ENCODE peak calls at places on chromosomes 6 and 20, in seven cellular contexts. T, Y, H, X, W, Q and C are unnamed samples.

GRCh38 chr6:6217838-6218237 is 102.6 kb downstream of the F13A1 start:
- DNase-seq in T (no peak), Y (no peak), H (no peak), X (no peak), W (no peak), Q (no peak), C (no peak)

GRCh38 chr20:57985278-57985677 is 243.2 kb downstream of the ANKRD60 start:
- DNase-seq in T (no peak), Y (no peak), H (no peak), X (no peak), W (no peak), Q (no peak), C (peak)

GRCh38 chr6:89251170-89251569 is 34.0 kb upstream of the GABRR1 start:
- DNase-seq in T (no peak), Y (no peak), H (no peak), X (no peak), W (no peak), Q (peak), C (no peak)

GRCh38 chr6:169110934-169111602 is 142.6 kb downstream of the THBS2 start:
- DNase-seq in T (no peak), Y (no peak), H (no peak), X (no peak), W (no peak), Q (no peak), C (no peak)

GRCh38 chr6:7727150-7727950 is 1.5 kb downstream of the BMP6 start:
- DNase-seq in T (peak), Y (peak), H (peak), X (no peak), W (no peak), Q (peak), C (peak)

GRCh38 chr6:139448094-139448649 is 73.7 kb upstream of the CITED2 start:
- DNase-seq in T (peak), Y (no peak), H (no peak), X (no peak), W (no peak), Q (peak), C (no peak)

GRCh38 chr6:52261229-52261628 is 16.9 kb upstream of the IL17F start:
- DNase-seq in T (no peak), Y (no peak), H (peak), X (no peak), W (no peak), Q (peak), C (no peak)

GRCh38 chr20:2335096-2335495 is 39.3 kb downstream of the TGM3 start:
- DNase-seq in T (no peak), Y (no peak), H (no peak), X (no peak), W (no peak), Q (no peak), C (no peak)

GRCh38 chr6:97468981-97469380 is 186.0 kb upstream of the MMS22L start:
- DNase-seq in T (no peak), Y (no peak), H (no peak), X (no peak), W (no peak), Q (no peak), C (no peak)

DNA sequence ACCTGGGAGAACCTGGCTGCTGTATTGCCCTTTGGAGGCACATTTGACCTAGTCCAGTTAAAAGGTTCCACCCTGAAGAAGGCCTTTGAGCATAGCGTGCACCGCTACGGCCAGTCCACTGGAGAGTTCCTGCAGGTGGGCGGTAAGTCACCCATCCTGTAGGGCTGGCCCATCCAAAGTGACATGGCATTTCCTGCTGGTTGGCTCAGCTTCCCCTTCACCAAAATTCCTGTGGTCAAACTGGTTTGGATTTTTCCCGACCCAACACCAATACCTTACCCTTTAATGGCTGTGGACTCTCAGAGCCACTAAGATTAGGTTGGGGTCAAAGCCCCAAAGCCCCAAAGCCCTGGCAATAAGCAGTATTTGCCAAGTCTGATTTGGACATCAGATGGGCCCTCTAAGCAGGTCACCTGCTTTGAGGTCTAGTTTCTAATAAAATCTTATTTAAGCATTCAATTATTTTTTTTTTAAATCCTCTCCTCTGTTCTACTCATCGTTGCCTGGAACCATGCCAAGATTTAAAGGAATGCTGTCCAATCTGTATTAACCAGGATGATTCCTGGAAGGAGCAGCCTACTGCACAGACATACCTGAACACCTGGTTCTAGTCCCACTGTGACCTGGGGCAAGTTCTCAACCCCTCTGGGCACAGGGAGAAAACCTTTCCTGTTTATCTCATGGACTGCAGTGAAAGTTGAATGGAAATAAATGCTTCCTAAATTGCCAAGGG is 40.8 kb downstream of the NT5E start:
- DNase-seq in T (no peak), Y (peak), H (no peak), X (no peak), W (no peak), Q (peak), C (no peak)
- TF ChIP-seq CTCF in T (no peak), Y (no peak), H (no peak), X (no peak), W (no peak), Q (no peak), C (no peak)

GRCh38 chr6:34583461-34583860 is 27.3 kb upstream of the SPDEF start:
- DNase-seq in T (no peak), Y (no peak), H (no peak), X (no peak), W (no peak), Q (peak), C (no peak)
- TF ChIP-seq CTCF in T (peak), Y (peak), H (no peak), X (no peak), W (no peak), Q (peak), C (no peak)

GRCh38 chr6:122869437-122870024 is 80.5 kb downstream of the SMPDL3A start:
- DNase-seq in T (no peak), Y (peak), H (peak), X (no peak), W (peak), Q (peak), C (peak)
- TF ChIP-seq CTCF in T (peak), Y (peak), H (peak), X (no peak), W (peak), Q (peak), C (peak)

GRCh38 chr6:17197607-17198006 is 83.6 kb upstream of the RBM24 start:
- DNase-seq in T (no peak), Y (no peak), H (no peak), X (no peak), W (no peak), Q (no peak), C (no peak)

GRCh38 chr6:17202526-17202925 is 78.6 kb upstream of the RBM24 start:
- DNase-seq in T (no peak), Y (no peak), H (no peak), X (no peak), W (no peak), Q (no peak), C (no peak)

GRCh38 chr6:17204548-17204947 is 76.6 kb upstream of the RBM24 start:
- DNase-seq in T (no peak), Y (no peak), H (no peak), X (no peak), W (no peak), Q (no peak), C (no peak)

GRCh38 chr6:17200395-17200794 is 80.8 kb upstream of the RBM24 start:
- DNase-seq in T (no peak), Y (no peak), H (peak), X (no peak), W (no peak), Q (no peak), C (peak)
- TF ChIP-seq CTCF in T (no peak), Y (peak), H (peak), X (no peak), W (no peak), Q (peak), C (peak)

GRCh38 chr6:158060447-158061360 is 79.0 kb downstream of the SYNJ2 start:
- DNase-seq in T (no peak), Y (peak), H (peak), X (peak), W (peak), Q (peak), C (no peak)
- TF ChIP-seq CTCF in T (no peak), Y (no peak), H (no peak), X (no peak), W (no peak), Q (no peak), C (no peak)

DNA sequence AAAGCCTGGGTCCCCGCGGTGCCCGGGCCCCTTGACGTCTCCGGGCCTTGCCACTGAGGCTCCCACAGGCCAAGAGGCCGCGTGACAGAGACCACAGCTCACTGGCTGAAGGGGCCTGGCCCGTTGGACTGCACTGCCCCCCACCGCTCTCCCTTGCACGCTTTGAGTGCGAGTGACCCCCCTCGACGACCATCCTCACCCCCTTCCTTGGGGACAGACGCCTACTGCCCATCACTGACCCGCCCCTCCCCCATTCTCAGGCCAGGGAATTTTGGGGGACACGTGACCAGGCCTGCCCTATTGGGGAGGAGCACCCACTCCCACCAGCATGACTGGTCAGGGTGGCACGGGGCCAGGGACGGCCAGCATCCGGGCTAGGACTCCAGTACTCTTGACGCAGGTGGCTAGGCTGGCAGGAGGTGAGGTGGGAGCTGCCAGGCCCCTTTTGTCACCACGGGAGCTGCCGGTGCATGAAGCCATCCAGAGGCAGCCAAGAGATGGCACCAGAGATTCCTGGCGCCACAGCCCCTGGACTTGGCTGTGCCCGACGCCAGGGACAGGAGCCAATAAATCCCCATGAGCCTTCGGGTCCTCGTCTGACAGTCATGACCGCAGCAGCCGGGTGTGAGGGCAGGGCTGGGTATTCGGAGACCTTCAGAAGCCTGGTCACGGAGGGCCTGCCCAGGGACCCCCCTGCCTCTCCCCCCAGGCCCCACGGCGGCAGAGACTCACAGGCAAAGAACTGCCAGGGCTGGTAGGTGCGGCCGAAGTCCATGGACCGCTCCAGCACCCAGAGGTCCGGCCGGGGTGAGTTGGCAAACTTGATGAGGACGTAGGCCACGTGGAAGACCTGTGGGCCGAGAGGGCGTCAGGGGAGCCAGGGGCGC is 14.5 kb downstream of the LAMA5 start:
- DNase-seq in T (no peak), Y (no peak), H (no peak), X (no peak), W (peak), Q (peak), C (no peak)
- TF ChIP-seq CTCF in T (no peak), Y (no peak), H (no peak), X (peak), W (no peak), Q (peak), C (no peak)